ENCODE peak calls at places on chromosomes 2 and 18, in six cellular contexts. One of them, this sample, is unnamed.
A peak's percentile ranks its signal among the peaks of the same experiment; 100 is the strongest.

GRCh38 chr18:45722899-45723298 is 1.1 kb upstream of the SLC14A1 start:
- DNase-seq in keratinocyte: peak; percentile 41
- DNase-seq in K562: peak; percentile 87
- DNase-seq in mucosa of descending colon: peak; percentile 74
- DNase-seq in BE2C: peak; percentile 59
- DNase-seq in foreskin fibroblast: peak; percentile 88
- DNase-seq in this sample: peak; percentile 92

GRCh38 chr18:60543646-60544045 is 171.1 kb upstream of the MC4R start:
- DNase-seq in foreskin fibroblast: no peak
- DNase-seq in BE2C: no peak
- DNase-seq in mucosa of descending colon: no peak
- DNase-seq in keratinocyte: no peak
- DNase-seq in K562: no peak
- DNase-seq in this sample: no peak

GRCh38 chr18:64037812-64038414 is 68.0 kb downstream of the SERPINB8 start:
- DNase-seq in foreskin fibroblast: peak; percentile 36
- DNase-seq in K562: peak; percentile 8
- DNase-seq in keratinocyte: no peak
- DNase-seq in mucosa of descending colon: no peak
- DNase-seq in BE2C: no peak
- DNase-seq in this sample: no peak

GRCh38 chr2:10043256-10043905 is at the start of gene KLF11:
- DNase-seq in foreskin fibroblast: peak; percentile 96
- DNase-seq in K562: peak; percentile 92
- DNase-seq in keratinocyte: no peak
- DNase-seq in BE2C: peak; percentile 85
- DNase-seq in mucosa of descending colon: peak; percentile 93
- DNase-seq in this sample: peak; percentile 96

GRCh38 chr2:227503433-227504406 is 31.8 kb downstream of the AGFG1 start:
- DNase-seq in foreskin fibroblast: peak; percentile 87
- DNase-seq in K562: peak; percentile 31
- DNase-seq in mucosa of descending colon: no peak
- DNase-seq in keratinocyte: no peak
- DNase-seq in BE2C: no peak
- DNase-seq in this sample: no peak

GRCh38 chr2:28980368-28981015 is 606 bp upstream of the TOGARAM2 start:
- DNase-seq in foreskin fibroblast: no peak
- DNase-seq in keratinocyte: no peak
- DNase-seq in BE2C: no peak
- DNase-seq in mucosa of descending colon: no peak
- DNase-seq in K562: no peak
- DNase-seq in this sample: no peak

GRCh38 chr2:136117391-136117841 is 533 bp downstream of the CXCR4 start:
- DNase-seq in keratinocyte: no peak
- DNase-seq in mucosa of descending colon: peak; percentile 68
- DNase-seq in foreskin fibroblast: peak; percentile 65
- DNase-seq in K562: peak; percentile 28
- DNase-seq in BE2C: peak; percentile 45
- DNase-seq in this sample: peak; percentile 92

GRCh38 chr2:7849531-7849930 is 832.3 kb upstream of the ID2 start:
- DNase-seq in foreskin fibroblast: no peak
- DNase-seq in BE2C: no peak
- DNase-seq in K562: no peak
- DNase-seq in mucosa of descending colon: no peak
- DNase-seq in keratinocyte: no peak
- DNase-seq in this sample: no peak

GRCh38 chr2:214481204-214481603 is 70.3 kb downstream of the VWC2L start:
- DNase-seq in keratinocyte: no peak
- DNase-seq in foreskin fibroblast: no peak
- DNase-seq in K562: no peak
- DNase-seq in mucosa of descending colon: no peak
- DNase-seq in BE2C: no peak
- DNase-seq in this sample: no peak

GRCh38 chr2:101753207-101753616 is 55.7 kb downstream of the MAP4K4 start:
- DNase-seq in mucosa of descending colon: no peak
- DNase-seq in BE2C: no peak
- DNase-seq in K562: no peak
- DNase-seq in foreskin fibroblast: no peak
- DNase-seq in keratinocyte: no peak
- DNase-seq in this sample: no peak

GRCh38 chr2:31246184-31246852 is 12.4 kb downstream of the EHD3 start:
- DNase-seq in BE2C: no peak
- DNase-seq in mucosa of descending colon: no peak
- DNase-seq in foreskin fibroblast: peak; percentile 79
- DNase-seq in K562: no peak
- DNase-seq in keratinocyte: no peak
- DNase-seq in this sample: no peak

GRCh38 chr2:66095820-66096219 is 339.1 kb upstream of the MEIS1 start:
- DNase-seq in foreskin fibroblast: no peak
- DNase-seq in mucosa of descending colon: no peak
- DNase-seq in keratinocyte: no peak
- DNase-seq in BE2C: no peak
- DNase-seq in K562: peak; percentile 10
- DNase-seq in this sample: no peak

GRCh38 chr2:182890773-182891381 is 24.4 kb upstream of the FRZB start:
- DNase-seq in BE2C: no peak
- DNase-seq in keratinocyte: no peak
- DNase-seq in K562: no peak
- DNase-seq in foreskin fibroblast: no peak
- DNase-seq in mucosa of descending colon: no peak
- DNase-seq in this sample: no peak
- H3K4me3 ChIP-seq in BE2C: no peak overlapping the region
- H3K4me3 ChIP-seq in keratinocyte: no peak overlapping the region
- H3K4me3 ChIP-seq in K562: no peak overlapping the region
- H3K4me3 ChIP-seq in foreskin fibroblast: peak overlapping the region; percentile 2
- H3K4me3 ChIP-seq in mucosa of descending colon: no peak overlapping the region
- H3K4me3 ChIP-seq in this sample: no peak overlapping the region

DNA sequence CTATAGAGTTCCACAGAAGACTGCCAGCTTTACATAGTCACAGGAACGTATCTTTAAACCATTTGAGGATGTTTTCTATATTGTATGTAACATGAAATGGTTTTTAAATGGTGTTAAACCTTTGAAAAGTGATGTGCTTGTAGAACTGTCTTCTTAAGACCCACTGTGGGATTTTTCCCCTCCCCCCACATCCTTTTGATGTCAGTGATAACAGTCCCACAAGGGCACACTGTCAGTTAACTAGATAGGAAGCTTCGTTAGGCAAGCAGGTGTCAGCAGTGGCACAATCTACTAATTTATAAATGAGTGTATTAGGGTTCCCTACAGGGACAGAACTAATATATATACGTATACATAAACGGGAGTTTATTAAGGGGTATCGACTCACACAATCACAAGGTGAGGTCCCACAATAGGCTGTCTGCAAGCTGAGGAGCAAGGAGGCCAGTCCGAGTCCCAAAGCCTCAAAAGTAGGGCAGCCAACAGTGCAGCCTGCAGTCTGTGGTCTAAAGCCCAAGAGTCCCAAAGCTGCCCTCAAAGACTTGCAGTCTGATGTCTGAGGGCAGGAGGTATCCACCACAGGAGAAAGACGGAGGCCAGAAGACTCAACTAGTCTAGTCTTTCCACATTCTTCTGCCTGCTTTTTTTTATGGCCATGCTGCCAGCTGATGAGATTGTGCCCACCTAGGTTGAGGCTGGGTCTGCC is 23.8 kb upstream of the HNRNPLL start:
- DNase-seq in K562: no peak
- DNase-seq in mucosa of descending colon: no peak
- DNase-seq in foreskin fibroblast: no peak
- DNase-seq in keratinocyte: no peak
- DNase-seq in BE2C: no peak
- DNase-seq in this sample: no peak
- H3K4me3 ChIP-seq in K562: no peak overlapping the region
- H3K4me3 ChIP-seq in mucosa of descending colon: no peak overlapping the region
- H3K4me3 ChIP-seq in foreskin fibroblast: no peak overlapping the region
- H3K4me3 ChIP-seq in keratinocyte: no peak overlapping the region
- H3K4me3 ChIP-seq in BE2C: no peak overlapping the region
- H3K4me3 ChIP-seq in this sample: no peak overlapping the region

GRCh38 chr2:215681799-215682594 is 246.1 kb upstream of the FN1 start:
- DNase-seq in keratinocyte: no peak
- DNase-seq in foreskin fibroblast: no peak
- DNase-seq in BE2C: no peak
- DNase-seq in K562: no peak
- DNase-seq in mucosa of descending colon: no peak
- DNase-seq in this sample: no peak
- H3K4me3 ChIP-seq in keratinocyte: no peak overlapping the region
- H3K4me3 ChIP-seq in foreskin fibroblast: no peak overlapping the region
- H3K4me3 ChIP-seq in BE2C: no peak overlapping the region
- H3K4me3 ChIP-seq in K562: no peak overlapping the region
- H3K4me3 ChIP-seq in mucosa of descending colon: no peak overlapping the region
- H3K4me3 ChIP-seq in this sample: no peak overlapping the region

DNA sequence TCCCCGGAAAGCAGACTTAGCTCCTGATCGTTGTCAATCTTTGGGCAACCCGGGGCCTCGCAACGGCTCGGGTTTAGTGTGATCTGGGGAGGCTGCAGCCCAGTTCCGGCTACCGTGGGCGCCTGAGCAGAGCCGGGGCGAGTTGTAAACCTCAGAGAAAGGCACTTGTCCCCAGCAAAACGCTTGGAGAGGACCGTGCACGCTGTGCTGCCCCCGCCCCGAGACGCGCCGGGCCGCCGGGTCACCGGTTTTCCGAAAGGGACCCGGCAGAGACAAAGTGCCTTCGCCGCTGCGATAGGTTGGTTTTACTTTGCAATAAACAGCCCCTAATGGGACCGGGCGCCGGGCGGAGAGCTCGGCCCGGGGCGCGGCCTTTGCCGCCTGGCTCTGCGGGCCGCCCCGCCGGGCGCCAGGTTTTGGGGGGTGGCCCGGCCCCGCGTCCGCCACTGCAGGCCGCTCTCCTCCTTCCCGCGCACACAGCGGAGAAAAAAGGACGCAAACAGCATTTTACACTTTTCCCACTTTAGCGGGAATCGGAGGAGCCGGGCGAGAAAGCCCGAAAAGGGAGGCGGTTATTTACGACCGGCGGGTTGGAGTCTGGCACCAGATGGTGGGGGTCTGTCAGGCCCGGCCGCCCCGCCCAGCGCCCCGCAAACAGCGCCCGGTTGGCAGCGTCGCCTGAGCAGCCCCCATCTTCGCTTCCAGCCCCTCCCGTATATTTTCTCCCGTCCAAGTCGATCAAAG is 136.0 kb downstream of the INSIG2 start:
- DNase-seq in foreskin fibroblast: peak; percentile 48
- DNase-seq in mucosa of descending colon: peak; percentile 54
- DNase-seq in BE2C: no peak
- DNase-seq in keratinocyte: no peak
- DNase-seq in K562: no peak
- DNase-seq in this sample: peak; percentile 86
- H3K4me3 ChIP-seq in foreskin fibroblast: peak overlapping the region; percentile 36
- H3K4me3 ChIP-seq in mucosa of descending colon: no peak overlapping the region
- H3K4me3 ChIP-seq in BE2C: no peak overlapping the region
- H3K4me3 ChIP-seq in keratinocyte: peak overlapping the region; percentile 22
- H3K4me3 ChIP-seq in K562: no peak overlapping the region
- H3K4me3 ChIP-seq in this sample: peak overlapping the region; percentile 44

This sample was measured in spleen.